ENCODE peak calls at places on chromosomes 12 and 14, in five cellular contexts. U is lower leg skin, Y is glutamatergic neuron, O is hypothalamus, A is renal cortical epithelial cell. P is an unnamed sample.
A peak's percentile ranks its signal among the peaks of the same experiment; 100 is the strongest.

GRCh38 chr12:130053641-130054040 is 108.6 kb upstream of the FZD10 start:
- DNase-seq in U (no peak), Y (peak; percentile 37), A (no peak), O (no peak), P (no peak)

GRCh38 chr12:47800582-47800981 is 19.1 kb downstream of the HDAC7 start:
- DNase-seq in O (no peak), U (no peak), A (no peak), Y (no peak), P (no peak)

GRCh38 chr14:93757185-93757584 is 31.1 kb downstream of the PRIMA1 start:
- DNase-seq in Y (no peak), A (no peak), U (no peak), O (no peak), P (no peak)

GRCh38 chr14:68361231-68361630 is 431.6 kb downstream of the ZFP36L1 start:
- DNase-seq in U (no peak), Y (no peak), O (no peak), A (peak; percentile 73), P (no peak)

GRCh38 chr12:64098709-64099354 is 123.3 kb downstream of the KICS2 start:
- DNase-seq in Y (no peak), U (no peak), A (no peak), O (no peak), P (peak; percentile 33)

GRCh38 chr14:29717906-29718305 is 209.7 kb downstream of the PRKD1 start:
- DNase-seq in A (no peak), U (no peak), O (no peak), Y (no peak), P (no peak)

GRCh38 chr14:92164958-92165357 is 43.2 kb downstream of the CPSF2 start:
- DNase-seq in Y (no peak), A (no peak), O (no peak), U (no peak), P (no peak)

GRCh38 chr12:44476683-44477082 is 399.4 kb downstream of the NELL2 start:
- DNase-seq in O (no peak), U (no peak), Y (no peak), A (no peak), P (no peak)

GRCh38 chr12:105706321-105706972 is 376.0 kb downstream of the C12orf75 start:
- DNase-seq in Y (no peak), A (peak; percentile 77), U (no peak), O (no peak), P (no peak)

GRCh38 chr12:4591180-4591687 is 29.2 kb downstream of the DYRK4 start:
- DNase-seq in A (no peak), U (no peak), Y (no peak), O (no peak), P (no peak)

GRCh38 chr14:79598339-79598738 is 613.0 kb downstream of the DIO2 start:
- DNase-seq in Y (no peak), A (no peak), U (no peak), O (no peak), P (no peak)

GRCh38 chr12:110826592-110827200 is 20.1 kb upstream of the CCDC63 start:
- DNase-seq in A (peak; percentile 81), U (peak; percentile 97), O (peak; percentile 45), Y (peak; percentile 93), P (peak; percentile 89)

GRCh38 chr12:101501410-101502045 is 26.4 kb downstream of the SPIC start:
- DNase-seq in A (peak; percentile 5), Y (no peak), O (no peak), U (no peak), P (no peak)

GRCh38 chr12:15808250-15808971 is 19.2 kb upstream of the EPS8 start:
- DNase-seq in O (no peak), Y (no peak), U (no peak), A (no peak), P (no peak)

GRCh38 chr12:23670684-23671083 is 278.8 kb downstream of the SOX5 start:
- DNase-seq in A (no peak), U (no peak), Y (no peak), O (no peak), P (no peak)

GRCh38 chr12:22350817-22351371 is 16.4 kb upstream of the ST8SIA1 start:
- DNase-seq in O (no peak), Y (no peak), A (no peak), U (no peak), P (no peak)

GRCh38 chr14:65260786-65261185 is 151.7 kb upstream of the FUT8 start:
- DNase-seq in O (no peak), U (no peak), A (no peak), Y (no peak), P (no peak)

GRCh38 chr14:42224053-42224888 is 617.6 kb downstream of the LRFN5 start:
- DNase-seq in Y (peak; percentile 87), A (peak; percentile 53), O (no peak), U (peak; percentile 84), P (peak; percentile 58)

GRCh38 chr14:65414961-65415589 is 2.5 kb downstream of the FUT8 start:
- DNase-seq in U (no peak), O (no peak), A (peak; percentile 34), Y (no peak), P (no peak)

GRCh38 chr12:13196302-13196921 is at the start of gene EMP1:
- DNase-seq in Y (no peak), U (peak; percentile 99), O (no peak), A (peak; percentile 100), P (no peak)

GRCh38 chr12:49092086-49092815 is 2.4 kb downstream of the DHH start:
- DNase-seq in O (peak; percentile 10), Y (peak; percentile 69), A (peak; percentile 12), U (no peak), P (peak; percentile 76)

GRCh38 chr12:31728289-31728916 is 418 bp downstream of the AMN1 start:
- DNase-seq in O (no peak), U (no peak), Y (peak; percentile 43), A (no peak), P (peak; percentile 63)

GRCh38 chr12:96224219-96224615 is 30.0 kb downstream of the ELK3 start:
- DNase-seq in A (no peak), Y (no peak), U (no peak), O (no peak), P (no peak)

GRCh38 chr14:22986508-22987054 is 4.2 kb upstream of the AJUBA start:
- DNase-seq in A (peak; percentile 81), Y (peak; percentile 92), U (peak; percentile 98), O (peak; percentile 59), P (peak; percentile 79)

GRCh38 chr12:117143008-117143532 is 43.9 kb upstream of the TESC start:
- DNase-seq in U (no peak), A (peak; percentile 59), O (no peak), Y (no peak), P (no peak)

GRCh38 chr12:5627053-5627630 is 195.2 kb downstream of the NTF3 start:
- DNase-seq in U (peak; percentile 57), O (no peak), Y (no peak), A (no peak), P (no peak)

GRCh38 chr12:58046281-58046680 is 104.9 kb downstream of the ATP23 start:
- DNase-seq in A (no peak), Y (no peak), U (no peak), O (no peak), P (no peak)

GRCh38 chr14:104287301-104288009 is 149.1 kb downstream of the KIF26A start:
- DNase-seq in U (no peak), A (no peak), O (no peak), Y (peak; percentile 6), P (no peak)

GRCh38 chr12:67807808-67808207 is 159.3 kb downstream of the DYRK2 start:
- DNase-seq in Y (no peak), A (no peak), O (no peak), U (no peak), P (no peak)

GRCh38 chr12:54749191-54749818 is 101.1 kb upstream of the DCD start:
- DNase-seq in U (no peak), O (no peak), A (peak; percentile 50), Y (no peak), P (peak; percentile 49)

GRCh38 chr12:55673638-55674037 is 34.1 kb downstream of the ITGA7 start:
- DNase-seq in Y (no peak), O (no peak), A (no peak), U (no peak), P (no peak)

GRCh38 chr14:57833304-57833703 is 32.6 kb downstream of the SLC35F4 start:
- DNase-seq in Y (no peak), A (peak; percentile 98), U (no peak), O (no peak), P (no peak)

GRCh38 chr14:100523536-100524025 is 63.6 kb downstream of the BEGAIN start:
- DNase-seq in U (peak; percentile 59), A (no peak), O (no peak), Y (no peak), P (peak; percentile 14)

GRCh38 chr12:93614917-93615596 is 42.6 kb downstream of the SOCS2 start:
- DNase-seq in U (no peak), O (no peak), Y (no peak), A (no peak), P (no peak)

GRCh38 chr14:72613975-72614319 is 280.0 kb downstream of the DPF3 start:
- DNase-seq in Y (no peak), O (no peak), A (no peak), U (peak; percentile 78), P (no peak)

GRCh38 chr12:85985996-85986395 is 111.9 kb downstream of the NTS start:
- DNase-seq in U (no peak), O (no peak), A (peak; percentile 21), Y (no peak), P (no peak)